ENCODE peak calls at places on chromosomes 13 and 19, in six cellular contexts. Y is cardiac muscle cell, Z is astrocyte of the cerebellum, R is thoracic aorta, T is aorta, P is neuronal stem cell. M is an unnamed sample.

GRCh38 chr19:19274716-19275115 is 1.6 kb upstream of the TM6SF2 start:
- DNase-seq in P (no peak), Z (no peak), T (no peak), R (no peak), Y (no peak), M (no peak)

GRCh38 chr19:3189702-3190469 is 4.2 kb downstream of the NCLN start:
- DNase-seq in T (no peak), R (no peak), Y (no peak), P (no peak), Z (no peak), M (no peak)

GRCh38 chr19:39145180-39145953 is 19.8 kb downstream of the PAK4 start:
- DNase-seq in T (no peak), Z (no peak), R (no peak), P (no peak), Y (no peak), M (no peak)

GRCh38 chr19:2043269-2043641 is 7.8 kb downstream of the MKNK2 start:
- DNase-seq in R (no peak), P (no peak), Y (no peak), Z (no peak), T (peak), M (no peak)

GRCh38 chr19:14507704-14508246 is 10.4 kb downstream of the DNAJB1 start:
- DNase-seq in Y (peak), T (no peak), R (no peak), Z (no peak), P (no peak), M (no peak)

GRCh38 chr13:87669379-87669978 is 1.7 kb upstream of the SLITRK5 start:
- DNase-seq in Z (peak), R (no peak), T (no peak), Y (peak), P (no peak), M (no peak)

GRCh38 chr13:26584713-26585112 is 27.2 kb downstream of the WASF3 start:
- DNase-seq in Y (peak), T (no peak), Z (no peak), P (no peak), R (no peak), M (no peak)

GRCh38 chr19:57512845-57513244 is 13.1 kb downstream of the ZNF773 start:
- DNase-seq in T (no peak), Y (peak), P (no peak), Z (peak), R (no peak), M (no peak)

GRCh38 chr19:18109731-18110671 is 12.4 kb downstream of the MAST3 start:
- DNase-seq in T (peak), Y (no peak), R (no peak), Z (no peak), P (no peak), M (no peak)

GRCh38 chr13:94978516-94978915 is 266.2 kb upstream of the SOX21 start:
- DNase-seq in T (no peak), Z (no peak), R (no peak), P (no peak), Y (no peak), M (no peak)

GRCh38 chr13:49443327-49443688 is 556 bp downstream of the CAB39L start:
- DNase-seq in R (no peak), Y (peak), P (peak), T (no peak), Z (no peak), M (no peak)

GRCh38 chr19:30695171-30695875 is 323.1 kb downstream of the ZNF536 start:
- DNase-seq in Y (no peak), Z (no peak), R (no peak), P (no peak), T (no peak), M (no peak)

GRCh38 chr19:10079031-10079453 is 7.1 kb upstream of the SHFL start:
- DNase-seq in Y (no peak), T (no peak), R (no peak), P (no peak), Z (no peak), M (no peak)

GRCh38 chr13:31786011-31786410 is 46.7 kb downstream of the RXFP2 start:
- DNase-seq in R (no peak), Z (no peak), P (no peak), Y (peak), T (no peak), M (no peak)

GRCh38 chr19:12913011-12913561 is 6.0 kb downstream of the SYCE2 start:
- DNase-seq in R (no peak), T (peak), P (no peak), Y (peak), Z (peak), M (no peak)

GRCh38 chr19:14563989-14564650 is 7.7 kb downstream of the NDUFB7 start:
- DNase-seq in R (no peak), Y (peak), Z (no peak), P (no peak), T (peak), M (no peak)

GRCh38 chr13:31172535-31172934 is 10.8 kb upstream of the HSPH1 start:
- DNase-seq in R (no peak), Z (peak), T (no peak), P (no peak), Y (peak), M (no peak)

GRCh38 chr19:41531438-41532311 is 44.3 kb upstream of the CEACAM21 start:
- DNase-seq in T (peak), Y (peak), Z (no peak), P (no peak), R (peak), M (no peak)

GRCh38 chr19:41872384-41872774 is 4.7 kb upstream of the CD79A start:
- DNase-seq in T (no peak), P (no peak), Y (no peak), R (no peak), Z (no peak), M (no peak)

GRCh38 chr19:41350735-41351338 is 2.9 kb downstream of the TGFB1 start:
- DNase-seq in R (no peak), P (no peak), Y (peak), Z (no peak), T (no peak), M (no peak)

GRCh38 chr19:51771369-51771768 is 10.4 kb downstream of the FPR2 start:
- DNase-seq in Y (peak), T (no peak), Z (no peak), P (no peak), R (no peak), M (no peak)

GRCh38 chr19:51114087-51114714 is 6.0 kb upstream of the CTU1 start:
- DNase-seq in T (no peak), P (no peak), R (no peak), Y (no peak), Z (no peak), M (no peak)

GRCh38 chr19:55541091-55541490 is 4.2 kb upstream of the SBK2 start:
- DNase-seq in P (no peak), Z (no peak), T (no peak), Y (no peak), R (no peak), M (no peak)

GRCh38 chr13:88153353-88153752 is 482.2 kb downstream of the SLITRK5 start:
- DNase-seq in Y (no peak), R (no peak), Z (no peak), P (no peak), T (no peak), M (no peak)

GRCh38 chr13:53151692-53152421 is 123.2 kb downstream of the OLFM4 start:
- DNase-seq in Y (peak), R (no peak), T (no peak), P (peak), Z (no peak), M (no peak)

GRCh38 chr13:113607477-113608245 is 23.1 kb downstream of the TFDP1 start:
- DNase-seq in P (no peak), Y (no peak), T (no peak), R (no peak), Z (no peak), M (no peak)

GRCh38 chr13:35743165-35743564 is 266.7 kb upstream of the MAB21L1 start:
- DNase-seq in T (no peak), R (no peak), P (no peak), Y (no peak), Z (no peak), M (no peak)

GRCh38 chr13:99796175-99796819 is 175.3 kb downstream of the ZIC5 start:
- DNase-seq in Y (peak), P (peak), R (no peak), Z (peak), T (no peak), M (peak)

GRCh38 chr19:51259348-51260245 is 8.7 kb downstream of the SIGLECL1 start:
- DNase-seq in Z (no peak), R (no peak), P (peak), T (peak), Y (peak), M (no peak)

GRCh38 chr19:38862321-38863059 is 12.7 kb upstream of the HNRNPL start:
- DNase-seq in T (no peak), P (no peak), Y (peak), Z (no peak), R (no peak), M (peak)

GRCh38 chr19:31675187-31675913 is 326.1 kb upstream of the TSHZ3 start:
- DNase-seq in Z (peak), T (no peak), R (no peak), Y (peak), P (no peak), M (no peak)

GRCh38 chr13:44210525-44210924 is 163.1 kb upstream of the SERP2 start:
- DNase-seq in P (no peak), Y (no peak), R (no peak), T (no peak), Z (no peak), M (no peak)

GRCh38 chr19:46221981-46222610 is 7.4 kb upstream of the IGFL1 start:
- DNase-seq in P (no peak), R (peak), Y (peak), Z (no peak), T (peak), M (no peak)

GRCh38 chr19:31064486-31064885 is 284.8 kb downstream of the TSHZ3 start:
- DNase-seq in P (no peak), T (no peak), Z (no peak), R (no peak), Y (no peak), M (no peak)

GRCh38 chr19:49536921-49537462 is 9.2 kb downstream of the RCN3 start:
- DNase-seq in P (no peak), Y (no peak), T (no peak), Z (no peak), R (no peak), M (no peak)

GRCh38 chr13:113110048-113110851 is 4.7 kb downstream of the F7 start:
- DNase-seq in T (peak), Z (no peak), R (no peak), P (no peak), Y (peak), M (no peak)

GRCh38 chr19:49502866-49503581 is 6.8 kb downstream of the RPS11 start:
- DNase-seq in R (no peak), Y (peak), P (no peak), T (no peak), Z (peak), M (peak)

GRCh38 chr19:46925548-46925950 is 64.8 kb downstream of the ARHGAP35 start:
- DNase-seq in T (no peak), Z (no peak), Y (no peak), R (no peak), P (no peak), M (no peak)

GRCh38 chr13:80444240-80445015 is 103.5 kb upstream of the SPRY2 start:
- DNase-seq in R (no peak), P (no peak), T (no peak), Y (no peak), Z (no peak), M (no peak)

GRCh38 chr19:12581100-12581499 is 29.5 kb downstream of the ZNF490 start:
- DNase-seq in P (no peak), Z (no peak), T (no peak), R (no peak), Y (no peak), M (no peak)

GRCh38 chr13:106529415-106530208 is 5.8 kb downstream of the EFNB2 start:
- DNase-seq in T (no peak), Z (no peak), R (no peak), P (no peak), Y (no peak), M (no peak)

GRCh38 chr13:106528711-106529414 is 6.6 kb downstream of the EFNB2 start:
- DNase-seq in Y (no peak), P (peak), R (no peak), T (no peak), Z (no peak), M (no peak)

GRCh38 chr13:106532111-106532929 is 3.1 kb downstream of the EFNB2 start:
- DNase-seq in Y (peak), T (peak), R (no peak), Z (no peak), P (no peak), M (no peak)

GRCh38 chr13:106530209-106530906 is 5.1 kb downstream of the EFNB2 start:
- DNase-seq in T (no peak), Y (no peak), Z (no peak), R (no peak), P (no peak), M (no peak)

DNA sequence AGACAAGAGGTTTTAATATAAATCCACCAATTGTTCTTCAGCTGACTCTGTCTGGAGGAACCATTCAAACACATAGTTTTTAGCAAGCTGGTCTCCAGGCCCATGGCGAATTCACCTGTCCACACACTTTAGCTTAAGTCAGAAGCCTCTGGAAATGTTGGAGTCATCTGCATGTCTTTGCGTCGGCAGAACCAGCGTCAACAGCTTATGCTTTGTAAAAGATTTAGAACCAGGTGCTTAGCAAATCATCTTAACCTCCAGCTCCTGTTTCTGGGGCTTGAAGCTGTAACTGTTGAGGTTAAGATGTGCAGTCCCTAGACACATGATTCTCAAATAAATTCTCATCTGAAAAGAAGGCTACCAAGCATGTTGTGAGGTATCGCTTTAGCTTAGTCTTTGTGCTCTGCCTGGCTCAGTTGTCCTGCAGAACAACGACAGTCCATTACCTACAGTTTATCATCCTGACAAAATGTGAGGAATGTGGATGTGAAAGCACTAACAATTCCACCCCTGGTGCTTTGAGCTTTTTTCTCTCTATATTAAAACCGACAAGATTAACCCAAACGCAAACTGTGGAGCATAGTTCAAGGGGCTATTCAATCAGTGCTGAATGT is 4.4 kb downstream of the EFNB2 start:
- DNase-seq in R (no peak), T (no peak), Y (no peak), P (no peak), Z (no peak), M (no peak)
- H3K4me3 ChIP-seq in R (peak), T (peak), Y (no peak), P (no peak), Z (peak), M (no peak)

GRCh38 chr13:23985060-23985459 is 87.8 kb upstream of the C1QTNF9B start:
- DNase-seq in T (no peak), Y (no peak), Z (no peak), R (no peak), P (no peak), M (no peak)
- H3K4me3 ChIP-seq in T (no peak), Y (no peak), Z (no peak), R (no peak), P (no peak), M (no peak)

DNA sequence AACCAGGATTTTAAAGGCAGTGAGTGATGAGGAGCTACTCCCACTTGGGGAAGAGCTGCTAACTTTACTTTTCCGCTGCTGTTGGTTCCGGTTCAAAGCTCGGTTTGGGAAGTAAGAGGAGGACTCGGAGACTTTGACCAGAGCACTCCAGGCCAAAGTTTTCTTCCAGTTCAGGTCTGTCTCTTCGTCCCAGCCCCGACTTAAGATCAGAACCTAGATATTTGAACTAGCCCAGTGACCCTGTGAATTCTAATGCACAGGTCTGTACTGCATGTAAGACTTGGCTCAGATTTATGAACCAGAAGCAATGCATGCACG is 2.0 kb downstream of the COL4A2 start:
- DNase-seq in T (no peak), Y (no peak), R (no peak), Z (no peak), P (no peak), M (no peak)
- H3K4me3 ChIP-seq in T (peak), Y (peak), R (peak), Z (peak), P (peak), M (peak)

GRCh38 chr19:52923782-52924593 is 760 bp upstream of the ZNF888 start:
- DNase-seq in Y (peak), Z (no peak), R (peak), P (no peak), T (peak), M (no peak)
- H3K4me3 ChIP-seq in Y (peak), Z (peak), R (peak), P (no peak), T (peak), M (peak)

DNA sequence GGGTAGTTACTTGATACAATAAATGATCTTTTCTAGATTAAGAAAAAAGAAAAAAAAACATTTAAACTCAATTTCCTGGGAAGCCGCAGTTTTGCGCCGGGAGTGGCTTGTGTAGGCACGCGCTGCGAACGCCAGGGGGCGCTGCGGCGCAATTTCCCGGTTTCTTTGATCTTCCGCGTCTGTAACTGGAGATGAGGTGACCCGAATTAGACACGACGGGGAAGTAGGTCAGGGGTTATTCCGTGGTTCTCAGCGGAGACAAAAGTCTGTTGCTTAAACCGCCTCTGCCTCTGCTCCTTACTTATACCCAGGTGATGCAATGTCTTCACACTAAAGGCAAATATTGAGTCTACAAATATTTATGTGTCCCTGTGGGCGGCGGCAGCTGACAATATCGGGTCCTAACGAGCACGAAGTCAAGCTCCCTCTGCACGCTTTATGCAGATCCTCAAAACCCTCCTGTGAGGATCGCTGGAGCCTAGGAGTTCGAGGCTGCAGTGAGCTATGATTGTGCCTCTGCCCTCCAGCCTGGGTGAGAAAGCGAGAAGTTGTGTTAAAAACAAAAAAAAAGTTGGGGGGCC is 15.2 kb downstream of the STXBP2 start:
- DNase-seq in T (peak), Y (peak), R (no peak), P (peak), Z (peak), M (peak)
- H3K4me3 ChIP-seq in T (no peak), Y (no peak), R (peak), P (peak), Z (peak), M (no peak)

GRCh38 chr19:35379992-35380391 is 9.1 kb downstream of the GPR42 start:
- DNase-seq in T (no peak), P (no peak), R (no peak), Y (no peak), Z (no peak), M (no peak)
- H3K4me3 ChIP-seq in T (no peak), P (no peak), R (no peak), Y (no peak), Z (no peak), M (no peak)

DNA sequence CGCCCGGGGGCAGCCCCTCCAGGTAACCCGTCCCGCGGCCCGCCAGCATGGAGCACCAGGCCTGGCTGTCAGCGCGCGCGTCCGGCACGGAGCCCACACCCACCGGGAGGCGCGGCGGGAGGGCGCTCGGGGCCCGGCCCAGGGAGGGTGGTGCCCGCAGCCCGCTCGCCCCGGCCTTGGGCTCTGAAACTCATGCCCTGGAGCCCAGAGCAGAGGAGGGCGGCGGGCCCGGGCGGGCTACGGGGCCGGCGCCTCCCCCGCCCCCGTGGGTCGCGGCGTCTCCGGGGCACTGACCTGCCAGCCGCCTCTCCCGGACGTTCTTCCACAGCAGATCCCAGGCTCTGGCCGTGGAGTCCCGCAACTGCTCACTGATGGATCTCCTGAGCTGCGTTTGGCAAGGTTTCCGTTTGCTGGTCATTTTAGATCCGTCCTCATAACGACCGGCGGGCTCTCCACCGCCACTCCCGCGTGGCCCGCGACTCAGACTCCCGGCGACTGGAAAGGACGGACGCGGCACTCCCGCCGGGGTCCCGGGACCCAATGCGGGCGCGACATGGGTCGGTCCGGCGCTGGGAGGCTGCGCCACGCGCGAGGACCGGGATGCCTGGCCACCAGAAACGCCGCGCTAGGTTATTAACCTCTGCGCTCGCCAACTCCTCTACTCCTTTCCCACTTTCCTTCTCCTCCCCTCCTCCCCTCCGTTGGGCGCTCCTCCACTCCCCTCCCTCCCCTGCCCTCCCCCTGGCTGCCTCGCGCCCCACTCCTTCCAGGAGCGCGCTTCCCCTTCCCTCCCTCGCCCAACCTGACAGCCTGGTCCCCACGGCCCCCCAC is 64.7 kb upstream of the STARD13 start:
- DNase-seq in T (peak), Y (peak), Z (no peak), P (peak), R (no peak), M (no peak)
- H3K4me3 ChIP-seq in T (peak), Y (peak), Z (peak), P (peak), R (peak), M (peak)

DNA sequence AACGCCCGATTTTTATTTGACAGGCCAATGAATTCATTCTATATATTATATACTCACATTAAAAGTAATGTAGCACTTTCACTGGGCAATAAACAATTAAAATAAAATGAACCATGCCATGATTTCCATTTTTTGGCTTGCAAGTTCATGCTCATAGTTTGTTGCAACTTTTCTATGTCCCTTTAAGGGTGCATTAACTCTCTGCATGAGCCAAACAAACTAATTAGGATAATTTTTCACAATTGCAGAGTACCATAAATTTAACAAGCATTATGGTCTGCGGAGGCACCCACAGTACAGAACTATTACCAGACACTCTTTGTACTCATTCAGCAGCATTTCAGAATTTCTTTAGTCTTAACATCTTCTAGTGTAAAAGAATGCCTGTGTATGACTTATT is 1.4 kb downstream of the LHFPL6 start:
- DNase-seq in P (no peak), T (no peak), Y (no peak), Z (no peak), R (no peak), M (no peak)
- H3K4me3 ChIP-seq in P (no peak), T (peak), Y (peak), Z (peak), R (peak), M (peak)

M was measured in HFF-Myc.